ENCODE peak calls at places on chromosomes 2 and 18, in six cellular contexts. One of them, this sample, is unnamed.

GRCh38 chr2:9984861-9985480 is 33.5 kb downstream of the GRHL1 start:
- DNase-seq in Peyer's patch: no peak
- DNase-seq in vagina: no peak
- DNase-seq in adrenal gland: no peak
- DNase-seq in fibroblast of lung: no peak
- DNase-seq in PC-3: no peak
- DNase-seq in this sample: no peak

GRCh38 chr18:48035556-48035860 is 105.0 kb upstream of the SMAD2 start:
- DNase-seq in vagina: no peak
- DNase-seq in Peyer's patch: no peak
- DNase-seq in adrenal gland: no peak
- DNase-seq in fibroblast of lung: no peak
- DNase-seq in PC-3: no peak
- DNase-seq in this sample: peak

GRCh38 chr2:113200236-113200635 is 26.5 kb downstream of the PSD4 start:
- DNase-seq in Peyer's patch: peak
- DNase-seq in PC-3: peak
- DNase-seq in fibroblast of lung: no peak
- DNase-seq in vagina: no peak
- DNase-seq in adrenal gland: no peak
- DNase-seq in this sample: no peak

GRCh38 chr2:230759481-230760191 is 47.0 kb downstream of the CAB39 start:
- DNase-seq in PC-3: no peak
- DNase-seq in vagina: no peak
- DNase-seq in adrenal gland: no peak
- DNase-seq in fibroblast of lung: peak
- DNase-seq in Peyer's patch: no peak
- DNase-seq in this sample: no peak

GRCh38 chr2:216557820-216558219 is 59.2 kb downstream of the RPL37A start:
- DNase-seq in vagina: no peak
- DNase-seq in adrenal gland: no peak
- DNase-seq in Peyer's patch: no peak
- DNase-seq in fibroblast of lung: no peak
- DNase-seq in PC-3: no peak
- DNase-seq in this sample: no peak

GRCh38 chr2:102235491-102235890 is 48.7 kb downstream of the IL1RL2 start:
- DNase-seq in PC-3: peak
- DNase-seq in fibroblast of lung: no peak
- DNase-seq in Peyer's patch: no peak
- DNase-seq in adrenal gland: no peak
- DNase-seq in vagina: no peak
- DNase-seq in this sample: no peak

GRCh38 chr2:221572821-221573429 is 821 bp upstream of the EPHA4 start:
- DNase-seq in vagina: no peak
- DNase-seq in Peyer's patch: peak
- DNase-seq in fibroblast of lung: peak
- DNase-seq in adrenal gland: peak
- DNase-seq in PC-3: peak
- DNase-seq in this sample: no peak

GRCh38 chr2:127219716-127220090 is 396 bp downstream of the CYP27C1 start:
- DNase-seq in fibroblast of lung: no peak
- DNase-seq in vagina: no peak
- DNase-seq in PC-3: peak
- DNase-seq in Peyer's patch: no peak
- DNase-seq in adrenal gland: no peak
- DNase-seq in this sample: no peak

GRCh38 chr2:47488870-47489584 is 86.1 kb downstream of the MSH2 start:
- DNase-seq in fibroblast of lung: peak
- DNase-seq in Peyer's patch: no peak
- DNase-seq in vagina: no peak
- DNase-seq in PC-3: peak
- DNase-seq in adrenal gland: peak
- DNase-seq in this sample: peak

GRCh38 chr2:58042486-58042970 is 4.1 kb upstream of the VRK2 start:
- DNase-seq in Peyer's patch: no peak
- DNase-seq in vagina: no peak
- DNase-seq in adrenal gland: peak
- DNase-seq in PC-3: peak
- DNase-seq in fibroblast of lung: peak
- DNase-seq in this sample: no peak

GRCh38 chr2:240930096-240930630 is 24.0 kb downstream of the CROCC2 start:
- DNase-seq in Peyer's patch: peak
- DNase-seq in adrenal gland: peak
- DNase-seq in PC-3: no peak
- DNase-seq in fibroblast of lung: no peak
- DNase-seq in vagina: peak
- DNase-seq in this sample: peak

DNA sequence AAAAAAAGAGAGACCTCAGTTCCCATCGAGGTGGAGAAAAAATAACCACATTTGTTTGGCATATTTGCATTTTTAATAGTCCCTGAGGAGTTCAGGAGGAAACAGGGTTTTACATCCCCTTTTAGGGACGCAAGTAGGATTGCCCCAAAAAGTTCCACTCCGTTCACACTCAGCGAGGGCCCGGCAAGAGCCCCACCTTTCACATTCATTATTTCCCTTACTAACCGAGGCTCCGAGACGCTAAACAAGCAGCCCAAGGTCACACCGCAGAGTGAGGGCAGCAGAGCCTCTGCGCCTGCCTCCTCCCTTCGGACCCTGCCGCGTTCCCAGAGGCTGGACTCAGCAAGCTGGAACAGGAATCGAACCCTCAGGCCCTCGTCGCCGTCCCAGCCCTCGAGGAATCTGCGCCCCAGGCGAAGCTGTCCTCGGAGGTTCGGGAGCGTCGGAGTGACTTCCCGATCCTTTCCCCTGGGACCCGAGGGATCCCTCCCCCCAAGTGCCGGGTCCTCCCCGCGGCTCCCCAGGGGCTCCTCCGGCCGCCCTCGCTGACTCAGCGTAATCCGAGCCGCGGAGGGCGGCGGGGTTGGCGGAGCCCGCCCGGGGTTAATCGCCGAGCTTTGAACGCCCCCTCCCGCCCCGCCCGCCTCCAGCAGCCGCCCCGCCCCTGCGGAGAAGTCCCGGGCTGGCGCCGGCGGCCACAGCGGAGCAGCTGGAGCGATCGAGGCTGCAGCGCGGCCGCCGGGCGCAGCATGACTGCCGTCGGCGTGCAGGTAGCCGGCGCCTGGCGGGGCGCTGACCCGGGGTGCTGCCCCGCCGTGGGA is at the start of gene TMEM37:
- DNase-seq in adrenal gland: peak
- DNase-seq in fibroblast of lung: peak
- DNase-seq in PC-3: peak
- DNase-seq in Peyer's patch: peak
- DNase-seq in vagina: no peak
- DNase-seq in this sample: no peak
- H3K27ac ChIP-seq in adrenal gland: peak
- H3K27ac ChIP-seq in fibroblast of lung: no peak
- H3K27ac ChIP-seq in PC-3: no peak
- H3K27ac ChIP-seq in Peyer's patch: peak
- H3K27ac ChIP-seq in vagina: peak
- H3K27ac ChIP-seq in this sample: no peak

GRCh38 chr2:42129487-42129852 is 39.7 kb upstream of the EML4 start:
- DNase-seq in adrenal gland: no peak
- DNase-seq in fibroblast of lung: no peak
- DNase-seq in vagina: no peak
- DNase-seq in Peyer's patch: no peak
- DNase-seq in PC-3: no peak
- DNase-seq in this sample: no peak
- H3K4me3 ChIP-seq in adrenal gland: no peak
- H3K4me3 ChIP-seq in fibroblast of lung: no peak
- H3K4me3 ChIP-seq in vagina: no peak
- H3K4me3 ChIP-seq in Peyer's patch: no peak
- H3K4me3 ChIP-seq in PC-3: no peak
- H3K4me3 ChIP-seq in this sample: no peak

GRCh38 chr2:227038550-227039189 is 125.3 kb downstream of the COL4A4 start:
- DNase-seq in adrenal gland: no peak
- DNase-seq in fibroblast of lung: peak
- DNase-seq in vagina: no peak
- DNase-seq in Peyer's patch: no peak
- DNase-seq in PC-3: no peak
- DNase-seq in this sample: no peak
- TF ChIP-seq CTCF in adrenal gland: no peak
- TF ChIP-seq CTCF in fibroblast of lung: no peak
- TF ChIP-seq CTCF in vagina: no peak
- TF ChIP-seq CTCF in Peyer's patch: no peak
- TF ChIP-seq CTCF in PC-3: no peak
- TF ChIP-seq CTCF in this sample: no peak

GRCh38 chr2:69790601-69790959 is 38.9 kb upstream of the GMCL1 start:
- DNase-seq in adrenal gland: no peak
- DNase-seq in fibroblast of lung: no peak
- DNase-seq in Peyer's patch: no peak
- DNase-seq in vagina: no peak
- DNase-seq in PC-3: no peak
- DNase-seq in this sample: no peak
- H3K27ac ChIP-seq in adrenal gland: no peak
- H3K27ac ChIP-seq in fibroblast of lung: peak
- H3K27ac ChIP-seq in Peyer's patch: no peak
- H3K27ac ChIP-seq in vagina: peak
- H3K27ac ChIP-seq in PC-3: no peak
- H3K27ac ChIP-seq in this sample: no peak

GRCh38 chr18:9742588-9743131 is 34.6 kb downstream of the RAB31 start:
- DNase-seq in vagina: no peak
- DNase-seq in PC-3: peak
- DNase-seq in Peyer's patch: no peak
- DNase-seq in adrenal gland: peak
- DNase-seq in fibroblast of lung: no peak
- DNase-seq in this sample: no peak
- H3K4me3 ChIP-seq in vagina: peak
- H3K4me3 ChIP-seq in PC-3: peak
- H3K4me3 ChIP-seq in Peyer's patch: no peak
- H3K4me3 ChIP-seq in adrenal gland: no peak
- H3K4me3 ChIP-seq in fibroblast of lung: no peak
- H3K4me3 ChIP-seq in this sample: no peak

GRCh38 chr2:115161531-115162453 is 719.4 kb downstream of the DPP10 start:
- DNase-seq in adrenal gland: peak
- DNase-seq in Peyer's patch: peak
- DNase-seq in PC-3: no peak
- DNase-seq in fibroblast of lung: no peak
- DNase-seq in vagina: no peak
- DNase-seq in this sample: no peak

GRCh38 chr2:115160523-115161521 is 718.4 kb downstream of the DPP10 start:
- DNase-seq in fibroblast of lung: no peak
- DNase-seq in Peyer's patch: peak
- DNase-seq in vagina: no peak
- DNase-seq in PC-3: no peak
- DNase-seq in adrenal gland: peak
- DNase-seq in this sample: no peak

GRCh38 chr2:115165529-115166109 is 723.2 kb downstream of the DPP10 start:
- DNase-seq in vagina: no peak
- DNase-seq in adrenal gland: peak
- DNase-seq in PC-3: peak
- DNase-seq in Peyer's patch: no peak
- DNase-seq in fibroblast of lung: peak
- DNase-seq in this sample: no peak

GRCh38 chr2:115162454-115163293 is 720.2 kb downstream of the DPP10 start:
- DNase-seq in fibroblast of lung: no peak
- DNase-seq in adrenal gland: peak
- DNase-seq in vagina: no peak
- DNase-seq in Peyer's patch: no peak
- DNase-seq in PC-3: no peak
- DNase-seq in this sample: no peak

DNA sequence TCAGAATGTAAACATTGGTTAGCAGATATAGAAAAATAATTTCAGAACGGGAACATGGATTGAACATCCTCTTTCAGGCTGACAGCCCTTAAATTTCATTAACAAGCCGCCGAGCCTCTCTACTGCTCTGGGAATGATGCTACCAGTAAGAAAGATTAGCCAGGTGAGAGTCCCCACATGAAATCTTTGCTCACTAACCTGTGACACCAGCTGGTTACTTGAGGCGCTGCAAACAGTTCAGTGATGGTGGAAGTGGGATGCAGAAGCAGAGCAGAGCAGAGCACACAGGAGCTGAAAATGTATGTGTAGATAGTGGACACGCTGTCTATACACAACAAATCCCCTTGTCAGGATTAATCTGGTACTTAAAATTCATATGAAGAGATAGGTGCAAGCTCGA is 721.1 kb downstream of the DPP10 start:
- DNase-seq in vagina: no peak
- DNase-seq in fibroblast of lung: no peak
- DNase-seq in PC-3: no peak
- DNase-seq in adrenal gland: no peak
- DNase-seq in Peyer's patch: no peak
- DNase-seq in this sample: no peak
- TF ChIP-seq CTCF in vagina: no peak
- TF ChIP-seq CTCF in fibroblast of lung: no peak
- TF ChIP-seq CTCF in PC-3: no peak
- TF ChIP-seq CTCF in adrenal gland: no peak
- TF ChIP-seq CTCF in Peyer's patch: no peak
- TF ChIP-seq CTCF in this sample: no peak